ENCODE peak calls at places on chromosome 12, in eight cellular contexts. One of them, this sample, is unnamed.

GRCh38 chr12:129903092-129903945 is 506 bp downstream of the TMEM132D start:
- DNase-seq in adipocyte: peak
- DNase-seq in kidney glomerular epithelial cell: no peak
- DNase-seq in HFFc6: no peak
- DNase-seq in brain pericyte: no peak
- DNase-seq in RKO: no peak
- DNase-seq in RPMI7951: no peak
- DNase-seq in AG09319: no peak
- DNase-seq in this sample: no peak

GRCh38 chr12:87427770-87428169 is 601.4 kb downstream of the C12orf50 start:
- DNase-seq in adipocyte: no peak
- DNase-seq in kidney glomerular epithelial cell: no peak
- DNase-seq in HFFc6: no peak
- DNase-seq in brain pericyte: no peak
- DNase-seq in RKO: no peak
- DNase-seq in RPMI7951: no peak
- DNase-seq in AG09319: no peak
- DNase-seq in this sample: no peak

GRCh38 chr12:108063192-108063591 is 65.9 kb upstream of the WSCD2 start:
- DNase-seq in adipocyte: peak
- DNase-seq in kidney glomerular epithelial cell: no peak
- DNase-seq in HFFc6: no peak
- DNase-seq in brain pericyte: no peak
- DNase-seq in RKO: peak
- DNase-seq in RPMI7951: no peak
- DNase-seq in AG09319: no peak
- DNase-seq in this sample: no peak

GRCh38 chr12:19994970-19995369 is 373.4 kb upstream of the PDE3A start:
- DNase-seq in adipocyte: peak
- DNase-seq in kidney glomerular epithelial cell: peak
- DNase-seq in HFFc6: no peak
- DNase-seq in brain pericyte: peak
- DNase-seq in RKO: peak
- DNase-seq in RPMI7951: no peak
- DNase-seq in AG09319: no peak
- DNase-seq in this sample: no peak

GRCh38 chr12:57724003-57724935 is 14.3 kb downstream of the AGAP2 start:
- DNase-seq in adipocyte: no peak
- DNase-seq in kidney glomerular epithelial cell: no peak
- DNase-seq in HFFc6: no peak
- DNase-seq in brain pericyte: no peak
- DNase-seq in RKO: no peak
- DNase-seq in RPMI7951: no peak
- DNase-seq in AG09319: no peak
- DNase-seq in this sample: no peak

GRCh38 chr12:123105427-123105826 is 45.5 kb downstream of the PITPNM2 start:
- DNase-seq in adipocyte: no peak
- DNase-seq in kidney glomerular epithelial cell: no peak
- DNase-seq in HFFc6: no peak
- DNase-seq in brain pericyte: peak
- DNase-seq in RKO: no peak
- DNase-seq in RPMI7951: no peak
- DNase-seq in AG09319: no peak
- DNase-seq in this sample: no peak

GRCh38 chr12:76486011-76486410 is 73.6 kb downstream of the OSBPL8 start:
- DNase-seq in adipocyte: no peak
- DNase-seq in kidney glomerular epithelial cell: no peak
- DNase-seq in HFFc6: no peak
- DNase-seq in brain pericyte: no peak
- DNase-seq in RKO: no peak
- DNase-seq in RPMI7951: no peak
- DNase-seq in AG09319: no peak
- DNase-seq in this sample: no peak

GRCh38 chr12:69252033-69252432 is 12.7 kb downstream of the CPSF6 start:
- DNase-seq in adipocyte: peak
- DNase-seq in kidney glomerular epithelial cell: no peak
- DNase-seq in HFFc6: peak
- DNase-seq in brain pericyte: no peak
- DNase-seq in RKO: no peak
- DNase-seq in RPMI7951: peak
- DNase-seq in AG09319: no peak
- DNase-seq in this sample: no peak

GRCh38 chr12:68189766-68190700 is 30.5 kb upstream of the IFNG start:
- DNase-seq in adipocyte: peak
- DNase-seq in kidney glomerular epithelial cell: peak
- DNase-seq in HFFc6: peak
- DNase-seq in brain pericyte: peak
- DNase-seq in RKO: peak
- DNase-seq in RPMI7951: peak
- DNase-seq in AG09319: no peak
- DNase-seq in this sample: no peak

GRCh38 chr12:115760231-115760630 is 517.3 kb downstream of the MED13L start:
- DNase-seq in adipocyte: no peak
- DNase-seq in kidney glomerular epithelial cell: no peak
- DNase-seq in HFFc6: no peak
- DNase-seq in brain pericyte: no peak
- DNase-seq in RKO: no peak
- DNase-seq in RPMI7951: no peak
- DNase-seq in AG09319: no peak
- DNase-seq in this sample: no peak

GRCh38 chr12:39227218-39227617 is 215.7 kb downstream of the KIF21A start:
- DNase-seq in adipocyte: no peak
- DNase-seq in kidney glomerular epithelial cell: no peak
- DNase-seq in HFFc6: no peak
- DNase-seq in brain pericyte: no peak
- DNase-seq in RKO: no peak
- DNase-seq in RPMI7951: peak
- DNase-seq in AG09319: no peak
- DNase-seq in this sample: no peak

GRCh38 chr12:94145231-94145979 is 3.0 kb upstream of the PLXNC1 start:
- DNase-seq in adipocyte: peak
- DNase-seq in kidney glomerular epithelial cell: no peak
- DNase-seq in HFFc6: peak
- DNase-seq in brain pericyte: no peak
- DNase-seq in RKO: no peak
- DNase-seq in RPMI7951: peak
- DNase-seq in AG09319: peak
- DNase-seq in this sample: no peak

GRCh38 chr12:26233620-26234019 is 38.2 kb downstream of the SSPN start:
- DNase-seq in adipocyte: peak
- DNase-seq in kidney glomerular epithelial cell: no peak
- DNase-seq in HFFc6: peak
- DNase-seq in brain pericyte: no peak
- DNase-seq in RKO: no peak
- DNase-seq in RPMI7951: peak
- DNase-seq in AG09319: no peak
- DNase-seq in this sample: no peak

GRCh38 chr12:95230313-95230712 is 12.7 kb downstream of the VEZT start:
- DNase-seq in adipocyte: no peak
- DNase-seq in kidney glomerular epithelial cell: no peak
- DNase-seq in HFFc6: no peak
- DNase-seq in brain pericyte: no peak
- DNase-seq in RKO: no peak
- DNase-seq in RPMI7951: no peak
- DNase-seq in AG09319: no peak
- DNase-seq in this sample: no peak

GRCh38 chr12:131592972-131593371 is 117.9 kb upstream of the SFSWAP start:
- DNase-seq in adipocyte: no peak
- DNase-seq in kidney glomerular epithelial cell: no peak
- DNase-seq in HFFc6: no peak
- DNase-seq in brain pericyte: no peak
- DNase-seq in RKO: no peak
- DNase-seq in RPMI7951: no peak
- DNase-seq in AG09319: no peak
- DNase-seq in this sample: no peak

GRCh38 chr12:51823875-51824565 is 24.5 kb downstream of the FIGNL2 start:
- DNase-seq in adipocyte: peak
- DNase-seq in kidney glomerular epithelial cell: peak
- DNase-seq in HFFc6: peak
- DNase-seq in brain pericyte: no peak
- DNase-seq in RKO: peak
- DNase-seq in RPMI7951: peak
- DNase-seq in AG09319: peak
- DNase-seq in this sample: no peak

GRCh38 chr12:130162267-130162666 is at the start of gene FZD10:
- DNase-seq in adipocyte: peak
- DNase-seq in kidney glomerular epithelial cell: no peak
- DNase-seq in HFFc6: no peak
- DNase-seq in brain pericyte: no peak
- DNase-seq in RKO: no peak
- DNase-seq in RPMI7951: no peak
- DNase-seq in AG09319: no peak
- DNase-seq in this sample: peak

GRCh38 chr12:2301531-2302461 is 249.0 kb downstream of the CACNA1C start:
- DNase-seq in adipocyte: peak
- DNase-seq in kidney glomerular epithelial cell: peak
- DNase-seq in HFFc6: peak
- DNase-seq in brain pericyte: no peak
- DNase-seq in RKO: no peak
- DNase-seq in RPMI7951: peak
- DNase-seq in AG09319: peak
- DNase-seq in this sample: peak

GRCh38 chr12:68440068-68440581 is 108.0 kb upstream of the MDM1 start:
- DNase-seq in adipocyte: peak
- DNase-seq in kidney glomerular epithelial cell: peak
- DNase-seq in HFFc6: peak
- DNase-seq in brain pericyte: no peak
- DNase-seq in RKO: no peak
- DNase-seq in RPMI7951: no peak
- DNase-seq in AG09319: no peak
- DNase-seq in this sample: peak

GRCh38 chr12:12839886-12840285 is 26.7 kb downstream of the DDX47 start:
- DNase-seq in adipocyte: peak
- DNase-seq in kidney glomerular epithelial cell: peak
- DNase-seq in HFFc6: peak
- DNase-seq in brain pericyte: no peak
- DNase-seq in RKO: peak
- DNase-seq in RPMI7951: peak
- DNase-seq in AG09319: peak
- DNase-seq in this sample: peak

GRCh38 chr12:116863275-116863767 is 17.9 kb downstream of the HRK start:
- DNase-seq in adipocyte: peak
- DNase-seq in kidney glomerular epithelial cell: no peak
- DNase-seq in HFFc6: peak
- DNase-seq in brain pericyte: no peak
- DNase-seq in RKO: peak
- DNase-seq in RPMI7951: peak
- DNase-seq in AG09319: no peak
- DNase-seq in this sample: no peak

GRCh38 chr12:106084048-106084671 is 54.6 kb downstream of the NUAK1 start:
- DNase-seq in adipocyte: peak
- DNase-seq in kidney glomerular epithelial cell: peak
- DNase-seq in HFFc6: peak
- DNase-seq in brain pericyte: peak
- DNase-seq in RKO: no peak
- DNase-seq in RPMI7951: peak
- DNase-seq in AG09319: no peak
- DNase-seq in this sample: peak

GRCh38 chr12:132597333-132598283 is 12.8 kb downstream of the LRCOL1 start:
- DNase-seq in adipocyte: peak
- DNase-seq in kidney glomerular epithelial cell: peak
- DNase-seq in HFFc6: peak
- DNase-seq in brain pericyte: no peak
- DNase-seq in RKO: no peak
- DNase-seq in RPMI7951: peak
- DNase-seq in AG09319: peak
- DNase-seq in this sample: peak

GRCh38 chr12:68641138-68641537 is 30.4 kb downstream of the RAP1B start:
- DNase-seq in adipocyte: no peak
- DNase-seq in kidney glomerular epithelial cell: no peak
- DNase-seq in HFFc6: no peak
- DNase-seq in brain pericyte: no peak
- DNase-seq in RKO: no peak
- DNase-seq in RPMI7951: no peak
- DNase-seq in AG09319: no peak
- DNase-seq in this sample: no peak

GRCh38 chr12:54749191-54749818 is 101.1 kb upstream of the DCD start:
- DNase-seq in adipocyte: peak
- DNase-seq in kidney glomerular epithelial cell: peak
- DNase-seq in HFFc6: peak
- DNase-seq in brain pericyte: no peak
- DNase-seq in RKO: peak
- DNase-seq in RPMI7951: peak
- DNase-seq in AG09319: peak
- DNase-seq in this sample: no peak

GRCh38 chr12:43349863-43350262 is 202.1 kb downstream of the ADAMTS20 start:
- DNase-seq in adipocyte: peak
- DNase-seq in kidney glomerular epithelial cell: no peak
- DNase-seq in HFFc6: no peak
- DNase-seq in brain pericyte: no peak
- DNase-seq in RKO: peak
- DNase-seq in RPMI7951: peak
- DNase-seq in AG09319: no peak
- DNase-seq in this sample: no peak

GRCh38 chr12:89138048-89138852 is 214.1 kb downstream of the DUSP6 start:
- DNase-seq in adipocyte: no peak
- DNase-seq in kidney glomerular epithelial cell: no peak
- DNase-seq in HFFc6: peak
- DNase-seq in brain pericyte: no peak
- DNase-seq in RKO: peak
- DNase-seq in RPMI7951: peak
- DNase-seq in AG09319: no peak
- DNase-seq in this sample: peak

GRCh38 chr12:132373967-132374820 is 44.8 kb upstream of the GALNT9 start:
- DNase-seq in adipocyte: peak
- DNase-seq in kidney glomerular epithelial cell: no peak
- DNase-seq in HFFc6: no peak
- DNase-seq in brain pericyte: no peak
- DNase-seq in RKO: no peak
- DNase-seq in RPMI7951: no peak
- DNase-seq in AG09319: no peak
- DNase-seq in this sample: peak

GRCh38 chr12:106541201-106541600 is 41.6 kb upstream of the RFX4 start:
- DNase-seq in adipocyte: no peak
- DNase-seq in kidney glomerular epithelial cell: no peak
- DNase-seq in HFFc6: no peak
- DNase-seq in brain pericyte: no peak
- DNase-seq in RKO: no peak
- DNase-seq in RPMI7951: no peak
- DNase-seq in AG09319: no peak
- DNase-seq in this sample: no peak

GRCh38 chr12:12723681-12724420 is 6.7 kb downstream of the CDKN1B start:
- DNase-seq in adipocyte: peak
- DNase-seq in kidney glomerular epithelial cell: no peak
- DNase-seq in HFFc6: no peak
- DNase-seq in brain pericyte: no peak
- DNase-seq in RKO: peak
- DNase-seq in RPMI7951: peak
- DNase-seq in AG09319: no peak
- DNase-seq in this sample: peak

GRCh38 chr12:93773122-93773871 is 96.1 kb downstream of the CRADD start:
- DNase-seq in adipocyte: no peak
- DNase-seq in kidney glomerular epithelial cell: no peak
- DNase-seq in HFFc6: no peak
- DNase-seq in brain pericyte: no peak
- DNase-seq in RKO: peak
- DNase-seq in RPMI7951: peak
- DNase-seq in AG09319: no peak
- DNase-seq in this sample: no peak

GRCh38 chr12:65364021-65364420 is 85.5 kb downstream of the MSRB3 start:
- DNase-seq in adipocyte: peak
- DNase-seq in kidney glomerular epithelial cell: no peak
- DNase-seq in HFFc6: peak
- DNase-seq in brain pericyte: no peak
- DNase-seq in RKO: no peak
- DNase-seq in RPMI7951: peak
- DNase-seq in AG09319: no peak
- DNase-seq in this sample: no peak

GRCh38 chr12:32312049-32312670 is 87.2 kb upstream of the FGD4 start:
- DNase-seq in adipocyte: peak
- DNase-seq in kidney glomerular epithelial cell: peak
- DNase-seq in HFFc6: peak
- DNase-seq in brain pericyte: no peak
- DNase-seq in RKO: peak
- DNase-seq in RPMI7951: peak
- DNase-seq in AG09319: peak
- DNase-seq in this sample: no peak

GRCh38 chr12:44015333-44015941 is 179.6 kb downstream of the TMEM117 start:
- DNase-seq in adipocyte: peak
- DNase-seq in kidney glomerular epithelial cell: peak
- DNase-seq in HFFc6: peak
- DNase-seq in brain pericyte: no peak
- DNase-seq in RKO: peak
- DNase-seq in RPMI7951: peak
- DNase-seq in AG09319: peak
- DNase-seq in this sample: no peak

This sample was measured in MG63.